ENCODE peak calls at places on chromosomes 7 and 10, in four cellular contexts. U is activated effector memory CD4-positive, alpha-beta T cell treated with anti-CD3 and anti-CD28 coated beads, Interleukin-2, amount 50 U/mL, for 16 hours; Y is Karpas-422; S is endothelial cell of umbilical vein. P is an unnamed sample.

GRCh38 chr10:71939861-71940474 is 24.2 kb upstream of the CHST3 start:
- DNase-seq in U (no peak), Y (no peak), S (no peak), P (no peak)

GRCh38 chr7:119720541-119720940 is 552.4 kb upstream of the KCND2 start:
- DNase-seq in S (peak), Y (no peak), U (no peak), P (no peak)

GRCh38 chr7:42691030-42691639 is 220.7 kb downstream of the C7orf25 start:
- DNase-seq in S (peak), U (no peak), Y (peak), P (no peak)

GRCh38 chr7:159049266-159050025 is 95.2 kb downstream of the VIPR2 start:
- DNase-seq in S (no peak), U (peak), Y (no peak), P (no peak)

GRCh38 chr7:94588090-94588489 is 67.8 kb downstream of the SGCE start:
- DNase-seq in U (no peak), Y (no peak), S (no peak), P (no peak)

GRCh38 chr10:133170092-133170491 is 10.1 kb downstream of the KNDC1 start:
- DNase-seq in U (peak), Y (no peak), S (no peak), P (no peak)

GRCh38 chr10:2861632-2862210 is 205.6 kb upstream of the PFKP start:
- DNase-seq in S (no peak), Y (no peak), U (no peak), P (no peak)

GRCh38 chr10:78685466-78686163 is 383.2 kb upstream of the ZMIZ1 start:
- DNase-seq in Y (no peak), S (no peak), U (no peak), P (no peak)

GRCh38 chr10:131569851-131570715 is 258.6 kb upstream of the TCERG1L start:
- DNase-seq in Y (peak), S (no peak), U (no peak), P (no peak)

GRCh38 chr7:29350351-29350750 is 155.8 kb downstream of the CHN2 start:
- DNase-seq in Y (no peak), S (no peak), U (no peak), P (no peak)

GRCh38 chr7:116591202-116592040 is 66.6 kb downstream of the CAV1 start:
- DNase-seq in U (no peak), Y (peak), S (peak), P (no peak)

GRCh38 chr7:130907439-130907838 is 173.4 kb upstream of the KLF14 start:
- DNase-seq in U (no peak), Y (no peak), S (no peak), P (no peak)

GRCh38 chr10:33139191-33139646 is 181.2 kb upstream of the ITGB1 start:
- DNase-seq in U (peak), Y (no peak), S (no peak), P (peak)

GRCh38 chr7:18290865-18291264 is 204.7 kb upstream of the HDAC9 start:
- DNase-seq in Y (no peak), S (no peak), U (no peak), P (no peak)

GRCh38 chr10:61791216-61791615 is 110.3 kb upstream of the ARID5B start:
- DNase-seq in Y (no peak), S (no peak), U (no peak), P (no peak)

GRCh38 chr10:19921300-19922140 is 105.3 kb downstream of the PLXDC2 start:
- DNase-seq in Y (no peak), U (no peak), S (no peak), P (no peak)

GRCh38 chr10:52703898-52704297 is 68.7 kb downstream of the MBL2 start:
- DNase-seq in S (peak), Y (no peak), U (no peak), P (no peak)

GRCh38 chr7:138325434-138325833 is 134.6 kb upstream of the TRIM24 start:
- DNase-seq in S (no peak), U (no peak), Y (no peak), P (no peak)

GRCh38 chr7:95357623-95358022 is 33.3 kb upstream of the PON1 start:
- DNase-seq in S (no peak), U (no peak), Y (no peak), P (no peak)

GRCh38 chr7:127850195-127850594 is 181.0 kb downstream of the LRRC4 start:
- DNase-seq in Y (no peak), U (no peak), S (no peak), P (no peak)

GRCh38 chr7:157553256-157553655 is 216.5 kb downstream of the DNAJB6 start:
- DNase-seq in S (no peak), Y (no peak), U (peak), P (no peak)